ENCODE peak calls at places on chromosomes 13 and 19, in seven cellular contexts. G, M, R, L, E, C and S are unnamed samples.

GRCh38 chr19:4414800-4415251 is 12.4 kb downstream of the CHAF1A start:
- DNase-seq in R (no peak), M (no peak), L (no peak), E (no peak), C (no peak), G (peak; percentile 16), S (no peak)

GRCh38 chr13:99265823-99266426 is 7.7 kb upstream of the GPR18 start:
- DNase-seq in E (no peak), G (peak; percentile 62), R (no peak), M (no peak), L (no peak), C (no peak), S (peak; percentile 72)

GRCh38 chr19:35421362-35421761 is 26.7 kb upstream of the FFAR2 start:
- DNase-seq in M (no peak), R (peak; percentile 96), C (no peak), E (no peak), L (no peak), G (no peak), S (no peak)

GRCh38 chr13:29847501-29847983 is 2.9 kb downstream of the UBL3 start:
- DNase-seq in C (no peak), G (peak; percentile 65), M (no peak), E (no peak), R (no peak), L (no peak), S (no peak)

GRCh38 chr19:49492573-49493411 is 3.4 kb upstream of the RPS11 start:
- DNase-seq in G (no peak), L (no peak), C (no peak), M (no peak), E (no peak), R (no peak), S (peak; percentile 76)

GRCh38 chr19:5048091-5048726 is 79.3 kb downstream of the KDM4B start:
- DNase-seq in L (peak; percentile 42), G (peak; percentile 79), C (no peak), E (peak; percentile 63), R (peak; percentile 92), M (peak; percentile 87), S (peak; percentile 61)

GRCh38 chr13:109919715-109920375 is 133.5 kb upstream of the IRS2 start:
- DNase-seq in M (no peak), E (no peak), L (no peak), G (peak; percentile 20), R (no peak), C (no peak), S (no peak)

GRCh38 chr13:20969182-20969581 is 66.6 kb upstream of the XPO4 start:
- DNase-seq in G (peak; percentile 50), M (no peak), C (no peak), L (no peak), R (no peak), E (no peak), S (peak; percentile 59)

GRCh38 chr19:10752913-10753285 is 35.0 kb downstream of the DNM2 start:
- DNase-seq in E (no peak), G (no peak), R (no peak), M (no peak), L (no peak), C (no peak), S (no peak)

GRCh38 chr19:50949792-50950320 is 3.0 kb downstream of the KLK5 start:
- DNase-seq in C (no peak), R (no peak), G (no peak), E (no peak), M (no peak), L (no peak), S (no peak)

GRCh38 chr19:6730153-6730804 is 7.1 kb downstream of the GPR108 start:
- DNase-seq in R (peak; percentile 90), L (peak; percentile 74), C (no peak), G (no peak), E (peak; percentile 86), M (peak; percentile 92), S (peak; percentile 60)

GRCh38 chr13:104382941-104383340 is 1316.7 kb upstream of the SLC10A2 start:
- DNase-seq in C (no peak), E (no peak), M (no peak), G (peak; percentile 55), L (no peak), R (no peak), S (no peak)

GRCh38 chr13:24228852-24229458 is 68.4 kb downstream of the SPATA13 start:
- DNase-seq in C (peak; percentile 44), L (no peak), G (peak; percentile 74), E (no peak), M (no peak), R (no peak), S (peak; percentile 79)

GRCh38 chr13:87498681-87499080 is 172.5 kb upstream of the SLITRK5 start:
- DNase-seq in C (no peak), R (no peak), E (no peak), M (no peak), G (peak; percentile 40), L (no peak), S (peak; percentile 0)

DNA sequence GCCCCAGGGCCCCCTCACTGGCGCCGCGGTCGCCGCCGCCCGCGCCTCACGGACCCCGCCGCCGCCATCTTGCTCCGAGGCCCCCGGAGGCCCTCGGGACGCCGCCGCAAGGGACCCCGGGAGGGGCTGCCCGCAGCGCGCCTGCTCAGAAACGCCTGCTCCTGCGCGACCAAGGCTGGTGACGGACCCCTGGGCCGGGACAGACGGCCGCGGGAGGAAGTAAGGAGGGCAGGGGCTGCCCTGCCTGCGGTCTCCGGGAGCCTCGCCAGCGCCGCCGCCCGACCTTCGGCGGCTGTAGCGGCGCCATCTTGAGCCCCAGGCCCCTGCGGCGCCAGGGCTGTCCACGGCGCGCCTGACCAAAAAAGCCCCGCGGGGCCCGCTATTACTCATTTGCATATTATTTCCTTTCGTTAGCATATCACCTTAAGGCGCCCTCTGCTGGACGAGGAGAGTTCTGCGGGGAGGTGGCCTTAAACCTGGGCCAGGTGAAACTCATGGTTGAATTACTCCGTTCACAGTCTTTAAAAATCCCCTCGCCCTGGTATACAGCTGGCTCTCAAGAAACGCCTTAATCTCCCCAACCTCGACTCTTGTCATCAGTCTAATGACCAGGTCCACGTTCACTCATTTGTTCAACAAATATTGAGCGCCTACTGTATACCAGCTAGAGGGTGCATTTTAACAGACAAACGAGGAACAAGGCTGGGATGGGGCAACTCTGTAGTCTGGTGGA is at the start of gene REXO1:
- DNase-seq in G (peak; percentile 97), L (peak; percentile 97), C (peak; percentile 66), M (peak; percentile 98), E (peak; percentile 91), R (peak; percentile 98), S (peak; percentile 97)
- H3K4me3 ChIP-seq in G (peak within 1 kb of the TSS; percentile 97), L (peak within 1 kb of the TSS; percentile 100), C (peak within 1 kb of the TSS; percentile 97), M (peak within 1 kb of the TSS; percentile 87), E (peak within 1 kb of the TSS; percentile 92), R (peak within 1 kb of the TSS; percentile 100), S (peak within 1 kb of the TSS; percentile 93)

GRCh38 chr13:107066355-107066754 is 498.4 kb upstream of the ARGLU1 start:
- DNase-seq in R (no peak), M (no peak), L (no peak), G (no peak), C (no peak), E (no peak), S (no peak)

GRCh38 chr13:107069107-107069776 is 501.3 kb upstream of the ARGLU1 start:
- DNase-seq in R (no peak), G (no peak), M (no peak), L (no peak), C (no peak), E (no peak), S (no peak)

DNA sequence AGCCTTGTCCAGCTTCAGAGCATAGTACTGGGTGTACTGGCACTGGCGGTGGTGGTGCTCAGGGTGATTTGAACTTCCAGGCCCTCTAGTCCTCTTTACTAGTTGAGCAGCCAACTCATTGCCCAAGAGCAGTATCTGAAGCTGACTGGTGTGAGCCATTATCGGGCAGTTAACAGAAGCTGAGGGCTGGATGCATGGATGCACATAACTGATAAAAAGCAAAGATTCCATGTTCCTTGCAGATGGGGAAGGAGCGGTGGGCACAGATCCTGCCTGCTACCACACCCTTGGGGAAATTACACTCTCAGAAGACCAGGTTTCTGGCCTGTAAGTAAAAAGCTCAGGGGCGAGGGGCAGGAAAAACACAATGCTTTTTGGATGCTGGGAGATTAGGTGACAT is 499.4 kb upstream of the ARGLU1 start:
- DNase-seq in L (no peak), M (no peak), C (no peak), R (no peak), E (no peak), G (no peak), S (no peak)
- H3K4me3 ChIP-seq in L (no peak overlapping the region), M (no peak overlapping the region), C (no peak overlapping the region), R (no peak overlapping the region), E (no peak overlapping the region), G (no peak overlapping the region), S (no peak overlapping the region)

GRCh38 chr19:13001166-13001501 is 5.9 kb downstream of the NFIX start:
- DNase-seq in G (no peak), M (no peak), R (no peak), C (no peak), E (no peak), L (no peak), S (no peak)

GRCh38 chr19:12996542-12997094 is 1.3 kb downstream of the NFIX start:
- DNase-seq in R (peak; percentile 85), C (no peak), E (no peak), G (no peak), M (peak; percentile 62), L (no peak), S (no peak)

GRCh38 chr19:12995596-12996541 is 594 bp downstream of the NFIX start:
- DNase-seq in G (no peak), L (no peak), R (peak; percentile 83), C (no peak), E (no peak), M (no peak), S (no peak)

GRCh38 chr19:12997225-12997966 is 2.1 kb downstream of the NFIX start:
- DNase-seq in E (no peak), C (no peak), G (no peak), L (no peak), M (no peak), R (no peak), S (no peak)

DNA sequence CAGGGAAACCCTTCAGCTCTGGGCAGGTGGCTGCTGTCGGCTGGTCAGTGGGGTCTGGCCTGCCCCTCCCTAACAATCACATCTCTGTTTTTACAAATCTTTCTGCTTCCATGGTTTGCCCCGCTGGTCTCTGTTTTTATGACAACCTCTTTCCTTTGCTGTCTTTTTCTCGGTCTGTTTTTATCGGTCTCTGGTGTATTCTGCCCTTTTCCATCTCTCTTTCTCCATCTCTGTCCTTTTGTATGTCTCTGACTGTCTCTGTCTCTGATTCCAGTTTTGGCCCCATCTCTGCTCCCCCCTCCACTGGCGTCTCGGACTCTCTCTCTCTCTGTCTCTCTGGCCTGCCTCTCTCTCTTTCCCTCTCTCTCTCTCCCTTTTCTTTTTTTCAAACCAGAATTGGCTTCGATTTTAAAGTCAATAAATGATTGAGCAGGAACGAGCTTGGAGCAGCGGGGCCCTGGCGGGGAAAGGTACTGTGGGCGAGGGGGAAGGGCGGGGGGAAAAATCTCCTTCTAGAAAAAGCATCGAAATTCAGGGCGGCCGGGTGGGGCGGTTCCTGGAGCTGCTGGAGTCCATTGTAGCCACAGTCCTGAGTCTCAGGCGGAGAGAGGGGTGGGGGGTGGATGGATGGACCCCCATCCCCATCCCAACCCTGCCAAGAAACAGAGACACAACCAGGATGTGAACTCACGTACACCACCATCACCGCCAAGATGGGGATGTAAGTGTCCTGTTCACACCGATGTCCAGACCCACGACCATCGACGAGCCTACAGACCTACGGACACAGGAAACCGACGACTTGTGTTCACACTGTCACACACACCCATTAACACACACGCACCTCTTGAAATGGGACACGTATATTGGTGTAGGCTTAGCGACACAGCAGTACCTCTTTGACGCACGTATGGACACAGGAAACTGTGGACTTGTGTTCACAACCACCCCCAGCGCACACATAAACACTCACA is 3.0 kb downstream of the NFIX start:
- DNase-seq in E (no peak), M (no peak), L (no peak), C (no peak), R (no peak), G (no peak), S (no peak)
- H3K4me3 ChIP-seq in E (no peak overlapping the region), M (peak overlapping the region; percentile 82), L (no peak overlapping the region), C (no peak overlapping the region), R (no peak overlapping the region), G (peak overlapping the region; percentile 78), S (no peak overlapping the region)

GRCh38 chr19:18946918-18947317 is 5.9 kb upstream of the HOMER3 start:
- DNase-seq in G (no peak), C (no peak), E (no peak), L (peak; percentile 51), M (no peak), R (no peak), S (peak; percentile 49)
- H3K4me3 ChIP-seq in G (no peak overlapping the region), C (no peak overlapping the region), E (no peak overlapping the region), L (no peak overlapping the region), M (no peak overlapping the region), R (no peak overlapping the region), S (no peak overlapping the region)